ENCODE peak calls at places on chromosomes 3 and 15, in ten cellular contexts. G, S, E, J, V, F, R, M, K and A are unnamed samples.

GRCh38 chr15:41105348-41106334 is 10.4 kb downstream of the INO80 start:
- DNase-seq in G (no peak), S (no peak), E (no peak), J (no peak), V (no peak), F (no peak), R (no peak), M (no peak), K (no peak), A (no peak)

GRCh38 chr3:29426302-29427226 is 145.7 kb downstream of the RBMS3 start:
- DNase-seq in G (no peak), S (no peak), E (no peak), J (no peak), V (no peak), F (no peak), R (no peak), M (no peak), K (no peak), A (no peak)

GRCh38 chr3:150371741-150372254 is 36.3 kb upstream of the TSC22D2 start:
- DNase-seq in G (peak; percentile 34), S (peak; percentile 100), E (no peak), J (no peak), V (no peak), F (peak; percentile 64), R (no peak), M (peak; percentile 99), K (peak; percentile 97), A (peak; percentile 100)

GRCh38 chr3:158672293-158673176 is at the start of gene LXN:
- DNase-seq in G (peak; percentile 33), S (peak; percentile 91), E (peak; percentile 83), J (peak; percentile 50), V (peak; percentile 95), F (peak; percentile 96), R (peak; percentile 78), M (peak; percentile 47), K (peak; percentile 60), A (peak; percentile 67)

GRCh38 chr3:125129512-125129962 is 73.7 kb upstream of the HEG1 start:
- DNase-seq in G (peak; percentile 46), S (peak; percentile 93), E (no peak), J (peak; percentile 72), V (no peak), F (no peak), R (no peak), M (peak; percentile 100), K (peak; percentile 96), A (peak; percentile 98)

GRCh38 chr3:80688814-80689213 is 921.0 kb upstream of the ROBO1 start:
- DNase-seq in G (no peak), S (peak; percentile 51), E (no peak), J (no peak), V (no peak), F (no peak), R (no peak), M (no peak), K (no peak), A (peak; percentile 44)

GRCh38 chr15:97745481-97746071 is 214.9 kb upstream of the ARRDC4 start:
- DNase-seq in G (no peak), S (peak; percentile 43), E (peak; percentile 14), J (no peak), V (no peak), F (peak; percentile 34), R (no peak), M (no peak), K (no peak), A (no peak)

GRCh38 chr3:79268422-79268821 is 499.4 kb downstream of the ROBO1 start:
- DNase-seq in G (no peak), S (no peak), E (no peak), J (no peak), V (no peak), F (no peak), R (no peak), M (no peak), K (no peak), A (no peak)

GRCh38 chr15:84955089-84955848 is 26.4 kb upstream of the PDE8A start:
- DNase-seq in G (peak; percentile 25), S (peak; percentile 71), E (peak; percentile 45), J (peak; percentile 83), V (peak; percentile 86), F (peak; percentile 92), R (peak; percentile 71), M (peak; percentile 69), K (peak; percentile 52), A (peak; percentile 57)

GRCh38 chr3:99776516-99777209 is 41.0 kb upstream of the CMSS1 start:
- DNase-seq in G (no peak), S (peak; percentile 32), E (no peak), J (no peak), V (no peak), F (no peak), R (no peak), M (no peak), K (no peak), A (no peak)

GRCh38 chr3:49772703-49773102 is 13.6 kb downstream of the IP6K1 start:
- DNase-seq in G (no peak), S (no peak), E (no peak), J (no peak), V (no peak), F (no peak), R (no peak), M (no peak), K (no peak), A (no peak)

GRCh38 chr3:49769926-49770325 is 16.4 kb downstream of the IP6K1 start:
- DNase-seq in G (no peak), S (no peak), E (no peak), J (no peak), V (no peak), F (no peak), R (no peak), M (no peak), K (no peak), A (no peak)

GRCh38 chr3:49769516-49769915 is 16.8 kb downstream of the IP6K1 start:
- DNase-seq in G (no peak), S (no peak), E (no peak), J (no peak), V (no peak), F (no peak), R (no peak), M (no peak), K (no peak), A (no peak)

GRCh38 chr3:49775538-49775937 is 10.8 kb downstream of the IP6K1 start:
- DNase-seq in G (no peak), S (no peak), E (no peak), J (peak; percentile 67), V (no peak), F (no peak), R (no peak), M (peak; percentile 23), K (no peak), A (no peak)

DNA sequence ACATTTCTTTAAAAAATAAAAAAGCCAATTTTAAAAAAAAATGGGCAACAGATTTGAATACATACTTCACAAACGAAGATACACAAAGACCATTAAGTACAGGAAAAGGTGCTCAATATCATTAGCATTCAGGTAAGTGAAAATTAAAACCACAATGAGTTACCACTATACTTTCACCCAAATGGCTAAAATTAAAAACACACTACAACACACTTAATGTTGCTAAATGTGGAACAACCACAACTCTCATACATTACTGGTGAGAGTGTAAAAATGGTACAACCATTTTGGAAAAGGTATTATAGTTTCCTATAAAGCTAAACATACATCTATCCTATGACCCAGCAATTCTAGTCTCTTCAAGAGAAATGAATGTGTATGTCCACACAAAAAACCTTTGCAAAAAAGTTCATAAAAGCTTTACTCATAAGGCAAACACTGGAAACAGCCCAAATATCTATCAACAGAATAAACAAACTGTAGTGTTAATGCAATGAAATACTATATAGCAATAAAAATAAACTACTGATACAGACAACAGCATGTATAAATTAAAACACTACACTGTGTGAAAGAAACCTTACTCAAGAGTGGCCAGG is 14.9 kb downstream of the IP6K1 start:
- DNase-seq in G (no peak), S (no peak), E (no peak), J (no peak), V (no peak), F (no peak), R (no peak), M (no peak), K (no peak), A (no peak)
- TF ChIP-seq CTCF in G (no peak), S (no peak), E (no peak), J (no peak), V (no peak), F (no peak), R (no peak), M (no peak), K (no peak), A (no peak)

GRCh38 chr3:49906004-49906860 is 2.6 kb upstream of the MST1R start:
- DNase-seq in G (no peak), S (peak; percentile 63), E (peak; percentile 90), J (peak; percentile 62), V (peak; percentile 84), F (peak; percentile 82), R (peak; percentile 49), M (peak; percentile 46), K (no peak), A (no peak)

GRCh38 chr3:49901351-49902339 is 2.0 kb downstream of the MST1R start:
- DNase-seq in G (no peak), S (peak; percentile 41), E (peak; percentile 75), J (no peak), V (no peak), F (no peak), R (no peak), M (peak; percentile 54), K (no peak), A (no peak)

GRCh38 chr3:49902511-49903345 is 945 bp downstream of the MST1R start:
- DNase-seq in G (no peak), S (no peak), E (no peak), J (no peak), V (no peak), F (no peak), R (no peak), M (no peak), K (no peak), A (no peak)

GRCh38 chr3:49900491-49901153 is 3.1 kb downstream of the MST1R start:
- DNase-seq in G (peak; percentile 31), S (peak; percentile 98), E (no peak), J (no peak), V (peak; percentile 93), F (peak; percentile 97), R (peak; percentile 47), M (peak; percentile 52), K (no peak), A (no peak)

GRCh38 chr3:49903451-49904424 is at the start of gene MST1R:
- DNase-seq in G (no peak), S (peak; percentile 87), E (peak; percentile 93), J (no peak), V (peak; percentile 95), F (peak; percentile 76), R (peak; percentile 81), M (no peak), K (no peak), A (no peak)
- TF ChIP-seq CTCF in G (no peak), S (no peak), E (no peak), J (no peak), V (no peak), F (no peak), R (no peak), M (no peak), K (no peak), A (no peak)

GRCh38 chr15:69729167-69729748 is 276.6 kb downstream of the RPLP1 start:
- DNase-seq in G (no peak), S (peak; percentile 8), E (peak; percentile 63), J (no peak), V (no peak), F (peak; percentile 29), R (no peak), M (peak; percentile 19), K (no peak), A (no peak)
- TF ChIP-seq CTCF in G (peak; percentile 63), S (peak; percentile 71), E (peak; percentile 82), J (peak; percentile 46), V (peak; percentile 67), F (peak; percentile 59), R (peak; percentile 64), M (peak; percentile 84), K (peak; percentile 74), A (peak; percentile 64)

GRCh38 chr3:48320994-48321393 is 12.5 kb downstream of the SPINK8 start:
- DNase-seq in G (no peak), S (no peak), E (no peak), J (no peak), V (no peak), F (no peak), R (no peak), M (no peak), K (no peak), A (no peak)
- TF ChIP-seq CTCF in G (no peak), S (no peak), E (no peak), J (no peak), V (no peak), F (no peak), R (no peak), M (no peak), K (no peak), A (no peak)